ENCODE peak calls at places on chromosomes 12 and 14, in eight cellular contexts. U is neural progenitor cell, H is sigmoid colon, D is pancreas, Y is EL, T is T-helper 2 cell, R is OCI-LY7, M is foreskin fibroblast. Q is an unnamed sample.

GRCh38 chr14:22420598-22421186 is 168.3 kb downstream of the DAD1 start:
- DNase-seq in U (no peak), H (no peak), D (no peak), Y (no peak), T (no peak), R (no peak), M (no peak), Q (no peak)

GRCh38 chr12:104372048-104372720 is 68.6 kb downstream of the EID3 start:
- DNase-seq in U (no peak), H (no peak), D (no peak), Y (peak; percentile 42), T (no peak), R (no peak), M (no peak), Q (no peak)

GRCh38 chr12:501722-502447 is 42.1 kb downstream of the B4GALNT3 start:
- DNase-seq in U (no peak), H (no peak), D (no peak), Y (no peak), T (no peak), R (no peak), M (no peak), Q (no peak)

GRCh38 chr12:93167841-93168492 is 209.8 kb upstream of the NUDT4 start:
- DNase-seq in U (peak; percentile 84), H (no peak), D (no peak), Y (no peak), T (no peak), R (peak; percentile 58), M (no peak), Q (no peak)

GRCh38 chr12:89988156-89988555 is 279.5 kb upstream of the ATP2B1 start:
- DNase-seq in U (no peak), H (no peak), D (no peak), Y (no peak), T (no peak), R (no peak), M (peak; percentile 38), Q (no peak)

GRCh38 chr12:52356031-52356761 is 11.1 kb downstream of the KRT85 start:
- DNase-seq in U (no peak), H (no peak), D (no peak), Y (no peak), T (no peak), R (no peak), M (no peak), Q (no peak)

GRCh38 chr12:81468206-81468605 is 290.9 kb downstream of the PPFIA2 start:
- DNase-seq in U (no peak), H (no peak), D (no peak), Y (peak; percentile 2), T (no peak), R (no peak), M (peak; percentile 49), Q (no peak)

GRCh38 chr12:120625557-120626419 is 14.6 kb upstream of the CABP1 start:
- DNase-seq in U (peak; percentile 10), H (no peak), D (peak; percentile 25), Y (no peak), T (no peak), R (peak; percentile 73), M (no peak), Q (no peak)

GRCh38 chr12:47034661-47035060 is 44.8 kb upstream of the PCED1B start:
- DNase-seq in U (no peak), H (no peak), D (no peak), Y (no peak), T (no peak), R (no peak), M (no peak), Q (no peak)

GRCh38 chr12:22409071-22409951 is 74.8 kb upstream of the ST8SIA1 start:
- DNase-seq in U (no peak), H (no peak), D (no peak), Y (no peak), T (no peak), R (no peak), M (no peak), Q (no peak)

GRCh38 chr14:60812987-60813386 is 78.4 kb downstream of the MNAT1 start:
- DNase-seq in U (no peak), H (no peak), D (no peak), Y (no peak), T (no peak), R (no peak), M (no peak), Q (no peak)

GRCh38 chr12:10098762-10099161 is at the start of gene CLEC1A:
- DNase-seq in U (peak; percentile 72), H (no peak), D (no peak), Y (no peak), T (no peak), R (no peak), M (no peak), Q (no peak)

GRCh38 chr14:77359626-77360025 is 17.3 kb downstream of the TMED8 start:
- DNase-seq in U (no peak), H (no peak), D (no peak), Y (no peak), T (no peak), R (no peak), M (no peak), Q (no peak)

GRCh38 chr14:21924479-21924878 is 250.9 kb upstream of the OR4E1 start:
- DNase-seq in U (peak; percentile 10), H (no peak), D (no peak), Y (no peak), T (no peak), R (peak; percentile 98), M (no peak), Q (no peak)